ENCODE peak calls at places on chromosome 14, in four cellular contexts. One of them, this sample, is unnamed.

GRCh38 chr14:105568859-105569766 is 42.7 kb downstream of the TMEM121 start:
- DNase-seq in posterior vena cava: no peak
- DNase-seq in left kidney: no peak
- DNase-seq in stimulated activated CD8-positive, alpha-beta memory T cell treated with anti-CD3 and anti-CD28 coated beads, Interleukin-7, amount 100 ng/mL, for 48 hours: no peak
- DNase-seq in this sample: no peak

GRCh38 chr14:32492482-32492881 is 163.4 kb downstream of the AKAP6 start:
- DNase-seq in posterior vena cava: no peak
- DNase-seq in left kidney: no peak
- DNase-seq in stimulated activated CD8-positive, alpha-beta memory T cell treated with anti-CD3 and anti-CD28 coated beads, Interleukin-7, amount 100 ng/mL, for 48 hours: no peak
- DNase-seq in this sample: no peak

GRCh38 chr14:53715390-53715730 is 241.3 kb downstream of the BMP4 start:
- DNase-seq in posterior vena cava: no peak
- DNase-seq in left kidney: no peak
- DNase-seq in stimulated activated CD8-positive, alpha-beta memory T cell treated with anti-CD3 and anti-CD28 coated beads, Interleukin-7, amount 100 ng/mL, for 48 hours: no peak
- DNase-seq in this sample: no peak

GRCh38 chr14:37625597-37626595 is 30.5 kb downstream of the TTC6 start:
- DNase-seq in posterior vena cava: no peak
- DNase-seq in left kidney: no peak
- DNase-seq in stimulated activated CD8-positive, alpha-beta memory T cell treated with anti-CD3 and anti-CD28 coated beads, Interleukin-7, amount 100 ng/mL, for 48 hours: no peak
- DNase-seq in this sample: peak

GRCh38 chr14:76136476-76137160 is 15.1 kb upstream of the GPATCH2L start:
- DNase-seq in posterior vena cava: no peak
- DNase-seq in left kidney: no peak
- DNase-seq in stimulated activated CD8-positive, alpha-beta memory T cell treated with anti-CD3 and anti-CD28 coated beads, Interleukin-7, amount 100 ng/mL, for 48 hours: no peak
- DNase-seq in this sample: peak

GRCh38 chr14:66234411-66234810 is 251.8 kb upstream of the CCDC196 start:
- DNase-seq in posterior vena cava: no peak
- DNase-seq in left kidney: no peak
- DNase-seq in stimulated activated CD8-positive, alpha-beta memory T cell treated with anti-CD3 and anti-CD28 coated beads, Interleukin-7, amount 100 ng/mL, for 48 hours: no peak
- DNase-seq in this sample: peak

GRCh38 chr14:60720962-60721330 is 3.2 kb downstream of the SIX4 start:
- DNase-seq in posterior vena cava: no peak
- DNase-seq in left kidney: no peak
- DNase-seq in stimulated activated CD8-positive, alpha-beta memory T cell treated with anti-CD3 and anti-CD28 coated beads, Interleukin-7, amount 100 ng/mL, for 48 hours: no peak
- DNase-seq in this sample: no peak

GRCh38 chr14:57029620-57030253 is 219.5 kb upstream of the OTX2 start:
- DNase-seq in posterior vena cava: no peak
- DNase-seq in left kidney: no peak
- DNase-seq in stimulated activated CD8-positive, alpha-beta memory T cell treated with anti-CD3 and anti-CD28 coated beads, Interleukin-7, amount 100 ng/mL, for 48 hours: no peak
- DNase-seq in this sample: no peak

GRCh38 chr14:52852810-52853521 is 61.6 kb upstream of the GNPNAT1 start:
- DNase-seq in posterior vena cava: no peak
- DNase-seq in left kidney: peak
- DNase-seq in stimulated activated CD8-positive, alpha-beta memory T cell treated with anti-CD3 and anti-CD28 coated beads, Interleukin-7, amount 100 ng/mL, for 48 hours: no peak
- DNase-seq in this sample: peak

GRCh38 chr14:101604228-101604934 is 43.1 kb downstream of the DIO3 start:
- DNase-seq in posterior vena cava: peak
- DNase-seq in left kidney: no peak
- DNase-seq in stimulated activated CD8-positive, alpha-beta memory T cell treated with anti-CD3 and anti-CD28 coated beads, Interleukin-7, amount 100 ng/mL, for 48 hours: no peak
- DNase-seq in this sample: no peak

This sample was measured in mesendoderm.